ENCODE peak calls at places on chromosomes 7 and 10, in six cellular contexts. Y, P, G, E, F and R are unnamed samples. For H3K27me3 and H3K4me1, the result is how much of the 10 kb centered on the place peaks cover.

GRCh38 chr7:73980206-73980605 is 47.8 kb upstream of the ELN start:
- DNase-seq in Y (peak), P (no peak), G (no peak), E (no peak), F (no peak), R (peak)

GRCh38 chr7:117777335-117778150 is 95.7 kb downstream of the CTTNBP2 start:
- DNase-seq in Y (no peak), P (no peak), G (no peak), E (no peak), F (no peak), R (no peak)

GRCh38 chr7:34277016-34277800 is 371.9 kb downstream of the BMPER start:
- DNase-seq in Y (no peak), P (no peak), G (no peak), E (no peak), F (no peak), R (no peak)

GRCh38 chr10:9342865-9343450 is 1288.5 kb downstream of the GATA3 start:
- DNase-seq in Y (no peak), P (no peak), G (no peak), E (no peak), F (peak), R (no peak)

GRCh38 chr10:60952846-60953220 is 8.8 kb upstream of the RHOBTB1 start:
- DNase-seq in Y (no peak), P (no peak), G (no peak), E (no peak), F (no peak), R (no peak)

GRCh38 chr7:27235387-27236052 is 7.1 kb upstream of the EVX1 start:
- DNase-seq in Y (no peak), P (no peak), G (no peak), E (peak), F (no peak), R (no peak)

GRCh38 chr7:27031289-27032172 is 64.3 kb downstream of the HOXA1 start:
- DNase-seq in Y (no peak), P (no peak), G (peak), E (no peak), F (peak), R (no peak)

GRCh38 chr10:7507887-7508726 is 97.3 kb upstream of the SFMBT2 start:
- DNase-seq in Y (no peak), P (no peak), G (no peak), E (no peak), F (no peak), R (no peak)

GRCh38 chr10:17643339-17643754 is 604 bp upstream of the STAM start:
- DNase-seq in Y (peak), P (no peak), G (peak), E (no peak), F (no peak), R (peak)

GRCh38 chr7:112112822-112113255 is 93.4 kb downstream of the DOCK4 start:
- DNase-seq in Y (no peak), P (no peak), G (no peak), E (peak), F (peak), R (no peak)

GRCh38 chr10:29689001-29689400 is 54.2 kb upstream of the SVIL start:
- DNase-seq in Y (no peak), P (peak), G (no peak), E (no peak), F (peak), R (no peak)

GRCh38 chr10:95814011-95814727 is 58.2 kb downstream of the ENTPD1 start:
- DNase-seq in Y (no peak), P (no peak), G (peak), E (no peak), F (peak), R (no peak)

GRCh38 chr7:5686131-5686530 is 95.3 kb downstream of the RNF216 start:
- DNase-seq in Y (no peak), P (no peak), G (no peak), E (no peak), F (no peak), R (no peak)

GRCh38 chr7:65503434-65504152 is 129.9 kb downstream of the ZNF92 start:
- DNase-seq in Y (no peak), P (no peak), G (no peak), E (no peak), F (no peak), R (no peak)

GRCh38 chr7:80334908-80335307 is 177.0 kb downstream of the GNAT3 start:
- DNase-seq in Y (no peak), P (no peak), G (no peak), E (no peak), F (peak), R (no peak)

GRCh38 chr7:52708846-52709245 is 326.6 kb upstream of the POM121L12 start:
- DNase-seq in Y (no peak), P (no peak), G (no peak), E (no peak), F (no peak), R (no peak)

GRCh38 chr10:23826399-23826798 is 382.5 kb upstream of the KIAA1217 start:
- DNase-seq in Y (no peak), P (no peak), G (peak), E (no peak), F (no peak), R (no peak)

GRCh38 chr7:88401009-88401623 is 94.4 kb upstream of the STEAP4 start:
- DNase-seq in Y (no peak), P (no peak), G (no peak), E (no peak), F (no peak), R (no peak)

GRCh38 chr10:84429926-84430520 is 101.6 kb downstream of the CCSER2 start:
- DNase-seq in Y (peak), P (peak), G (peak), E (no peak), F (peak), R (peak)

GRCh38 chr10:89699581-89700064 is 1.8 kb upstream of the KIF20B start:
- DNase-seq in Y (no peak), P (no peak), G (no peak), E (no peak), F (peak), R (no peak)

GRCh38 chr7:2521952-2522591 is 2.5 kb downstream of the LFNG start:
- DNase-seq in Y (no peak), P (no peak), G (peak), E (no peak), F (no peak), R (peak)

GRCh38 chr10:110739811-110740271 is 95.7 kb downstream of the RBM20 start:
- DNase-seq in Y (no peak), P (no peak), G (no peak), E (no peak), F (no peak), R (no peak)

GRCh38 chr7:66970310-66970709 is 25.1 kb downstream of the SBDS start:
- DNase-seq in Y (no peak), P (no peak), G (no peak), E (no peak), F (no peak), R (no peak)

GRCh38 chr10:122258136-122259074 is 12.7 kb upstream of the BTBD16 start:
- DNase-seq in Y (peak), P (no peak), G (no peak), E (no peak), F (peak), R (no peak)

GRCh38 chr10:68560916-68561691 is 967 bp downstream of the TET1 start:
- DNase-seq in Y (peak), P (no peak), G (peak), E (peak), F (no peak), R (peak)

GRCh38 chr10:4982764-4983226 is 19.6 kb downstream of the AKR1C1 start:
- DNase-seq in Y (peak), P (no peak), G (no peak), E (no peak), F (peak), R (no peak)

GRCh38 chr10:102139281-102140110 is 6.7 kb downstream of the PPRC1 start:
- DNase-seq in Y (no peak), P (no peak), G (no peak), E (no peak), F (no peak), R (no peak)

GRCh38 chr7:13945670-13946069 is 43.8 kb downstream of the ETV1 start:
- DNase-seq in Y (no peak), P (no peak), G (no peak), E (peak), F (peak), R (no peak)

GRCh38 chr10:110165867-110166266 is 41.5 kb upstream of the MXI1 start:
- DNase-seq in Y (no peak), P (no peak), G (no peak), E (no peak), F (no peak), R (no peak)

GRCh38 chr10:35089641-35090161 is 440 bp downstream of the CUL2 start:
- DNase-seq in Y (peak), P (no peak), G (no peak), E (no peak), F (peak), R (no peak)

GRCh38 chr10:117458571-117458970 is 83.3 kb upstream of the PDZD8 start:
- DNase-seq in Y (no peak), P (no peak), G (no peak), E (no peak), F (no peak), R (no peak)

GRCh38 chr7:151857412-151857811 is 19.5 kb downstream of the PRKAG2 start:
- DNase-seq in Y (no peak), P (no peak), G (no peak), E (no peak), F (no peak), R (no peak)
- H3K27me3 ChIP-seq in Y (under half), P (under half), G (under half), E (under half), F (under half), R (under half)

GRCh38 chr10:77418211-77418640 is 219.4 kb downstream of the KCNMA1 start:
- DNase-seq in Y (peak), P (no peak), G (no peak), E (peak), F (no peak), R (no peak)

GRCh38 chr10:77420942-77421523 is 216.6 kb downstream of the KCNMA1 start:
- DNase-seq in Y (no peak), P (no peak), G (no peak), E (no peak), F (no peak), R (no peak)

GRCh38 chr10:77419056-77419455 is 218.6 kb downstream of the KCNMA1 start:
- DNase-seq in Y (no peak), P (no peak), G (no peak), E (peak), F (no peak), R (no peak)

GRCh38 chr10:77421576-77421975 is 216.0 kb downstream of the KCNMA1 start:
- DNase-seq in Y (no peak), P (no peak), G (no peak), E (no peak), F (no peak), R (no peak)

DNA sequence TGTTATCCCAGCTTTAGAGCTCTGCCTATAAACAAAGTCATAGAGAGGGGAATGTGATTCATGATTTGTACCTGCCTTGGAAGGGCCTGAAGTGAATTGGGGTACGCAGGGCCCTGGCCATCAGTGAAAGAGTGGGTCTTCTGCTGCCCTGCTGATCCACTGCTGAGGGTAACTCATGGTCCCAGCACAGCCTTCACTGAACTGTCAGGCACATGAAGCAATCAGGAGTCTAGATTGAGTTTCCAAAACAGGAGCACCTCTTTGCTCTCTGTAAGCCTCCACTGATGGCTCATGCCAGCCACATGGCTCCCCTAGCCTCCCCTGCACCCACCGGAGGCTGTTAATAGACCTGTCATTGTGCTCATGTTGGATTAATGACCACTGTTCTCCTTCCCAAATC is 217.6 kb downstream of the KCNMA1 start:
- DNase-seq in Y (no peak), P (no peak), G (no peak), E (no peak), F (no peak), R (no peak)
- H3K4me1 ChIP-seq in Y (half or more), P (under half), G (under half), E (under half), F (under half), R (under half)

GRCh38 chr10:100874702-100875483 is 37.9 kb upstream of the SLF2 start:
- DNase-seq in Y (no peak), P (no peak), G (no peak), E (no peak), F (no peak), R (no peak)
- H3K27me3 ChIP-seq in Y (under half), P (under half), G (under half), E (under half), F (under half), R (under half)

GRCh38 chr7:69698109-69698840 is 100.0 kb downstream of the AUTS2 start:
- DNase-seq in Y (no peak), P (no peak), G (no peak), E (no peak), F (no peak), R (no peak)
- H3K4me1 ChIP-seq in Y (under half), P (under half), G (under half), E (under half), F (under half), R (under half)